ENCODE peak calls at places on chromosomes 13 and 19, in four cellular contexts. Y is CD4-positive, CD25-positive, alpha-beta regulatory T cell; R is effector memory CD4-positive, alpha-beta T cell; C is GM23248. M is an unnamed sample. For H3K27me3, the result is how much of the 10 kb centered on the place peaks cover.

GRCh38 chr19:480016-480855 is 16.1 kb upstream of the MADCAM1 start:
- DNase-seq in Y (peak), R (peak), C (peak), M (peak)

GRCh38 chr13:45333973-45334922 is 6.7 kb downstream of the TPT1 start:
- DNase-seq in Y (peak), R (peak), C (peak), M (no peak)

GRCh38 chr13:34174671-34175145 is 356.8 kb downstream of the RFC3 start:
- DNase-seq in Y (no peak), R (no peak), C (peak), M (no peak)

GRCh38 chr19:3659746-3660112 is 33.1 kb upstream of the CACTIN start:
- DNase-seq in Y (no peak), R (no peak), C (no peak), M (no peak)

GRCh38 chr19:43711751-43712355 is 4.0 kb upstream of the IRGC start:
- DNase-seq in Y (no peak), R (no peak), C (no peak), M (no peak)

GRCh38 chr19:51166846-51167490 is 24.9 kb downstream of the SIGLEC7 start:
- DNase-seq in Y (no peak), R (no peak), C (no peak), M (no peak)

GRCh38 chr13:80901111-80902014 is 560.4 kb upstream of the SPRY2 start:
- DNase-seq in Y (no peak), R (no peak), C (no peak), M (no peak)

GRCh38 chr13:109743706-109744453 is 42.5 kb downstream of the IRS2 start:
- DNase-seq in Y (no peak), R (no peak), C (peak), M (no peak)

GRCh38 chr19:11659612-11660011 is 62.3 kb downstream of the ZNF627 start:
- DNase-seq in Y (no peak), R (no peak), C (peak), M (no peak)

GRCh38 chr19:32012206-32012605 is 333.2 kb upstream of the ZNF507 start:
- DNase-seq in Y (no peak), R (no peak), C (no peak), M (no peak)

GRCh38 chr19:52648336-52648990 is 10.3 kb upstream of the ZNF83 start:
- DNase-seq in Y (no peak), R (no peak), C (peak), M (no peak)

GRCh38 chr19:1446713-1447564 is 3.0 kb upstream of the APC2 start:
- DNase-seq in Y (no peak), R (no peak), C (peak), M (no peak)

GRCh38 chr19:16888629-16889371 is at the start of gene F2RL3:
- DNase-seq in Y (no peak), R (no peak), C (peak), M (no peak)
- H3K27ac ChIP-seq in Y (no peak), R (no peak), C (no peak), M (no peak)

DNA sequence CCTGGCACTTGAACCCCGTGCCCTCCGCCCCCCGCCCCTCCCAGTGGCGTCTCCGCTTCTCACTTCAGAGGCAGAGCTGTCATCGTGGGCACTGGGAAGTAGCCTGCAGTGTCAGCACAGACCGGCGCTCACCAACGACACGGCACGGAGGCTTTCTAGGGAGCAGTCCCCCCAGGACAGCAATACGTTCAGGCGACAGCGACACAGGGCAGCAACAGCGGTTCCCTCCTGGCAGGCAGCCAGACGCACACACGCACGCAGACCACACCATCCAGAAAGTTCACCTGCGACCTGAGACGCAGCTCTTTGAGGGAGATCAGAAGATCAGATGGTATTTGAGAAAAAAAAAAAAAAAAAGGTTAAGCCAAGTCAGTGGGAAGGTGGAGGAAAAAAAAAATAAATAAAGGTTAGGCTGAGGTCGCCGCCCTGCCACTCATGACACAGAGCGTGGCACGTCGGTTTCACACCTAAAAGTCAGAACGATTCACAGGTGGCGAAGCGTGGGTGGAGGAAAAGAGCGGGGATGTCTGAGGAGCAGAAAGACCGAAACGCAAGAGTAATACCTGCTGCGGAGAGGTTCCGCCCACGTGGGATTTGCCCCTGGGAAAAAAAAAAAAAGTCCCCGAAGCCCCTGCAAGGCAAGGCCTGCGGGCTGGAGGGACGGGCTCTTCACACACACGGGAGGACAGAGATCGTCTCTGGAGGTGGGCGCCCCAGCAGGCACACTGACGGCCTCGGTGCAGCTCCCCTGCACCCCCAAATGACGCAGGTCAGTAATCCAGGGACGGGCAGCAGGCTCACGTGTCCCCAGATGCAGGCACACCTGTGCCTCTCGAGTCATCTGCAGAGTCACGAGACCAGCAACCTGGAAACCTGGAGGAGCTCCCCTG is 94.5 kb downstream of the GNG7 start:
- DNase-seq in Y (peak), R (peak), C (no peak), M (no peak)
- H3K4me3 ChIP-seq in Y (peak), R (peak), C (no peak), M (no peak)

GRCh38 chr19:29871143-29871542 is 59.4 kb downstream of the CCNE1 start:
- DNase-seq in Y (no peak), R (no peak), C (no peak), M (no peak)

GRCh38 chr19:29875931-29876330 is 64.1 kb downstream of the CCNE1 start:
- DNase-seq in Y (no peak), R (no peak), C (no peak), M (no peak)

GRCh38 chr19:29873801-29874575 is 62.2 kb downstream of the CCNE1 start:
- DNase-seq in Y (no peak), R (no peak), C (no peak), M (no peak)

GRCh38 chr19:29873024-29873800 is 61.4 kb downstream of the CCNE1 start:
- DNase-seq in Y (peak), R (peak), C (peak), M (peak)

GRCh38 chr19:29872224-29872731 is 60.5 kb downstream of the CCNE1 start:
- DNase-seq in Y (no peak), R (no peak), C (peak), M (no peak)
- H3K27me3 ChIP-seq in Y (under half), R (under half), C (under half), M (under half)

GRCh38 chr19:45592366-45592765 is 7.8 kb upstream of the OPA3 start:
- DNase-seq in Y (no peak), R (no peak), C (peak), M (no peak)
- H3K27ac ChIP-seq in Y (no peak), R (no peak), C (no peak), M (peak)

DNA sequence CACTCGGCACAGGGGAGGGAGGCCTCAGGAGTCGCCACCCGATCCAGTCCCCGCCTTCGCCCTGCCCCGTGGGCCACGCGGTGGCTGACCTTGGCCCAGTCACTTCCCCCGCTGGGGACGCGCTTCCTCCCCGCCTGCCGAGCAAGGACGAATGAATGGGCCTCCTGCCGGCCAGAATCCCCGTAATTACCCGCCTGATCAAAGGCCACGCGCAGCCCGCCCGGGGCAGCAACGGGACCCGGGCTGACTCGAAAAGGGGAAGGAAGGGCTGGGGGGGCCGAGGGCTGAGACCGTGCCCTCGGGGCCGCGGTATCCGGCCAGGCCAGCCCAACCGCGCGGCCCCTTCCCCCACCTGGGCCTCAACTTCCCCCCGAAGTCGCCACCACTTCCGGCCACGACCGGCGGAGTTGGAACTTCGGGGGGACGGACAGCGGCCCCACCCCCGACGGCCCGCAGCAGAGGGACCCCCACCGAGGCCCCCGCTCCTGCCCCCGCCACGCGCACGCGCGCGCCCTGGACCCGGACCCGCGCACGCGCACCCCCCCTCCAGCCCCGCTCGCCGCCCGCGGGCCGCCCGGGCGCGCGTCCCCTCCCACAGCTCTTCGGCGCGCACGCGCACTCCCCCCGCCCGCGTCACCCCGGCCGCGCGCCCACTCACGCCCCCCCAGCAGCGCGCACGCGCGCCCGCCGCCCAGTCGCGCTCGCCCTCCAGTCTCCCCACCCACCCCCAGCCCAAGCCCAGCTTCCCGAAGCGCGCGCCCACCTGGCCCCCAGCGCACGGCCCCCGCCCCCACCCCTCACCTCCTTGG is 520 bp downstream of the ZNF787 start:
- DNase-seq in Y (peak), R (peak), C (peak), M (no peak)
- H3K4me3 ChIP-seq in Y (no peak), R (peak), C (peak), M (peak)

GRCh38 chr13:91399189-91400093 is 1.0 kb downstream of the GPC5 start:
- DNase-seq in Y (peak), R (no peak), C (no peak), M (no peak)

GRCh38 chr13:91401916-91402315 is 3.5 kb downstream of the GPC5 start:
- DNase-seq in Y (no peak), R (no peak), C (no peak), M (no peak)

GRCh38 chr13:91398413-91399188 is at the start of gene GPC5:
- DNase-seq in Y (peak), R (peak), C (peak), M (peak)

GRCh38 chr13:91397595-91397994 is 826 bp upstream of the GPC5 start:
- DNase-seq in Y (no peak), R (no peak), C (no peak), M (no peak)

GRCh38 chr13:91400094-91400462 is 1.7 kb downstream of the GPC5 start:
- DNase-seq in Y (no peak), R (no peak), C (no peak), M (no peak)
- H3K27me3 ChIP-seq in Y (under half), R (under half), C (half or more), M (under half)

DNA sequence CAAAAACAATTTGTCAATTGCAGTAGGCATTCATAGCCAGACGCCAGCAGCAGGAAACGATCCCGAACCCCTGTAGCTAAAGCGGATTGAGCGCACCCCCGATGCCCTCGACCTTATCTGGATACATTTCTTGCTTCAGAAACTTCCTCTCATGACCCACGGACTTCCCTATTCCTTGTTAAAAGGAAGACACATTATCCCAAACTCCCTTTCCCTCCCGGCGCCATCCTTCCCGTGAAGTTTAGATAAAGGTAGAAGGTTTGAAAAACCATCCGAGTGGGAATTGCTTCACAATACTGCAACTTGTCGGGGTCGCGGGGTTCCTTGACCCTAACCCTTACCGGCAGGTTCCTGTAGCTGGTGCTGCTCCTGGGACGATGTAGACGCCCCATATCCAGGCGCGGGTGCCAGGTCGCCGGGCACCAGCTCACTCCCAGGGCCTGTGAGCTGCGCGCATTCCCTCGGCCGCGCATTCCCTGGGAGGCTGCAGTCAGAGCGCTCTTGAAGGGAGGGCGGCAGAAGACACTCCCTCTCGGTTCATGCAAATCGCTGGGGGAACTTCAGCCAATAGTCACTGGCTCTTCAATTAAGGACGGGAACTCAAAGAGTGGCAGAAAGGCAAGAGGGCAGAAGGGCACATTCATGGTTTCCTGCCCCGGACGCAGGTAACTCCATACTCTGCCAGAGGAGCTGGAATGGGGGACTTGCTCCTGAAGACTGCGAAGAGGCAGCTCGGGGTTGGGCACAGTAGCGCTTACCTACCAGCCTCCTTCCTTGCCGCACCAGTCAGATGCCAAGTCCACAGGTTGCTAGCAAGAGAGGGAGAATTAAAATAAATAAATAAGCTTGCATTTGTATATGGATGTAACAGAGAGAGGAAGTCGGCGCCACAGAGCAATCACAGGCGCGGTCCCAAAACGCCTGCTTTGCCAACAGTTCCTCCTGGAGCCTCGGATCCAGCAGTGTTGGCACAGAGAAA is 674 bp downstream of the PCDH20 start:
- DNase-seq in Y (no peak), R (no peak), C (no peak), M (peak)
- H3K27ac ChIP-seq in Y (no peak), R (no peak), C (no peak), M (no peak)

GRCh38 chr13:112252744-112253590 is 123.2 kb upstream of the SPACA7 start:
- DNase-seq in Y (no peak), R (no peak), C (no peak), M (no peak)
- H3K4me3 ChIP-seq in Y (no peak), R (no peak), C (no peak), M (no peak)

GRCh38 chr19:15684828-15685227 is 11.9 kb downstream of the CYP4F12 start:
- DNase-seq in Y (no peak), R (no peak), C (no peak), M (no peak)

GRCh38 chr19:15683411-15683810 is 10.5 kb downstream of the CYP4F12 start:
- DNase-seq in Y (no peak), R (no peak), C (no peak), M (no peak)

GRCh38 chr19:15679089-15679488 is 6.2 kb downstream of the CYP4F12 start:
- DNase-seq in Y (no peak), R (no peak), C (no peak), M (no peak)

GRCh38 chr19:15680478-15680877 is 7.6 kb downstream of the CYP4F12 start:
- DNase-seq in Y (no peak), R (no peak), C (no peak), M (no peak)

GRCh38 chr19:15680923-15681322 is 8.0 kb downstream of the CYP4F12 start:
- DNase-seq in Y (no peak), R (no peak), C (no peak), M (no peak)
- H3K27me3 ChIP-seq in Y (under half), R (under half), C (under half), M (under half)

DNA sequence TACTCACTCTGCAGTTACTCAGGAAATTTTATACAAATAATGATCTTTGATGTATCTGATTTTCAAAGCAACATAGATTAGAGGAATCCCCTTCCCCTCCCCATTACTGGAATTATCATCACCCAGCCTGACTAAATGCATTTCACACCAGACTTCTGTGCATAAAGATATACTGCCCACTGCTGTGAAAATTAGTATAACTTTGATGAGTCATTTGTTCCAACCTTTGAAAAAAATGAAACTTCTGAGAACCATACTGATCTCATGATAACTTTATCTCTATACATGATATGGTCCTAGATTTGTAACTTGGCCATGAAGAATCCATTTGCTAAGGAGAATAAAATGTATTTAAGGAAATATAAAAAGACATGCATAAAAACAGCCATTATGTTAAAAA is 63.9 kb downstream of the GPC6 start:
- DNase-seq in Y (no peak), R (no peak), C (peak), M (no peak)
- H3K27ac ChIP-seq in Y (no peak), R (no peak), C (no peak), M (no peak)